ENCODE peak calls at places on chromosome 1, in eight cellular contexts. J is SK-N-SH, A is trophoblast cell, Z is OCI-LY7, C is breast epithelium, T is fibroblast of lung, G is neural progenitor cell, D is IMR-90. X is an unnamed sample. For H3K4me1, the result is how much of the 10 kb centered on the place peaks cover.

GRCh38 chr1:205604059-205604458 is 27.8 kb downstream of the ELK4 start:
- DNase-seq in A (no peak), Z (no peak), C (no peak), D (no peak), J (no peak), T (no peak), G (no peak), X (no peak)

GRCh38 chr1:153922076-153922837 is 515 bp downstream of the GATAD2B start:
- DNase-seq in D (no peak), G (peak), C (no peak), T (no peak), J (peak), A (peak), Z (peak), X (peak)

GRCh38 chr1:9014475-9015375 is 11.5 kb downstream of the SLC2A7 start:
- DNase-seq in Z (no peak), J (no peak), A (no peak), D (no peak), C (no peak), G (no peak), T (no peak), X (no peak)

GRCh38 chr1:193184776-193185175 is 1.6 kb downstream of the B3GALT2 start:
- DNase-seq in J (no peak), A (no peak), G (no peak), C (no peak), D (no peak), Z (no peak), T (no peak), X (no peak)

GRCh38 chr1:59767119-59767518 is 47.6 kb upstream of the HOOK1 start:
- DNase-seq in D (no peak), C (no peak), A (no peak), T (no peak), J (no peak), G (no peak), Z (no peak), X (no peak)

GRCh38 chr1:61606448-61607312 is 118.3 kb downstream of the TM2D1 start:
- DNase-seq in D (no peak), J (no peak), T (peak), A (no peak), G (no peak), Z (no peak), C (no peak), X (peak)

GRCh38 chr1:40774266-40774998 is 9.2 kb upstream of the KCNQ4 start:
- DNase-seq in D (peak), G (peak), C (peak), T (peak), Z (peak), J (peak), A (peak), X (peak)

GRCh38 chr1:20138961-20139550 is at the start of gene PLA2G2F:
- DNase-seq in Z (no peak), C (no peak), G (no peak), A (no peak), D (no peak), T (no peak), J (no peak), X (no peak)

GRCh38 chr1:45205910-45206721 is at the start of gene ZSWIM5:
- DNase-seq in J (peak), T (peak), D (peak), C (peak), G (peak), A (peak), Z (peak), X (peak)

GRCh38 chr1:233112184-233113008 is 162.0 kb downstream of the NTPCR start:
- DNase-seq in Z (no peak), J (no peak), G (no peak), C (no peak), D (peak), T (no peak), A (no peak), X (no peak)

GRCh38 chr1:19776933-19777332 is 22.8 kb downstream of the TMCO4 start:
- DNase-seq in C (no peak), G (no peak), A (no peak), J (no peak), T (no peak), D (no peak), Z (no peak), X (no peak)

GRCh38 chr1:108051625-108052382 is 86.8 kb upstream of the VAV3 start:
- DNase-seq in Z (no peak), D (no peak), J (no peak), T (no peak), G (peak), A (no peak), C (no peak), X (no peak)

GRCh38 chr1:29551123-29551522 is 314.8 kb downstream of the PTPRU start:
- DNase-seq in C (no peak), A (no peak), J (peak), D (no peak), G (no peak), Z (no peak), T (no peak), X (no peak)

GRCh38 chr1:6599141-6599975 is 3.3 kb downstream of the KLHL21 start:
- DNase-seq in G (no peak), T (peak), C (no peak), J (no peak), Z (peak), A (no peak), D (no peak), X (peak)

GRCh38 chr1:110060662-110061060 is 9.8 kb downstream of the ALX3 start:
- DNase-seq in T (no peak), Z (no peak), A (no peak), D (no peak), G (no peak), J (no peak), C (no peak), X (no peak)

GRCh38 chr1:78255378-78255777 is 209.6 kb downstream of the GIPC2 start:
- DNase-seq in D (peak), Z (no peak), G (no peak), T (no peak), C (no peak), A (no peak), J (no peak), X (no peak)

GRCh38 chr1:27388337-27389005 is 4.0 kb upstream of the GPR3 start:
- DNase-seq in J (peak), A (peak), Z (peak), T (no peak), D (no peak), C (peak), G (peak), X (no peak)

GRCh38 chr1:180952657-180953013 is 39.9 kb downstream of the KIAA1614 start:
- DNase-seq in Z (no peak), A (no peak), G (no peak), C (no peak), J (peak), D (no peak), T (no peak), X (no peak)

GRCh38 chr1:243440406-243440805 is 184.6 kb downstream of the SDCCAG8 start:
- DNase-seq in A (peak), J (no peak), Z (no peak), D (no peak), T (no peak), G (peak), C (no peak), X (no peak)

GRCh38 chr1:28134651-28135207 is 41.8 kb downstream of the PTAFR start:
- DNase-seq in Z (peak), J (no peak), C (no peak), G (no peak), D (no peak), A (no peak), T (no peak), X (no peak)

GRCh38 chr1:185733818-185734709 is at the start of gene HMCN1:
- DNase-seq in C (peak), A (peak), Z (no peak), J (peak), G (peak), T (peak), D (peak), X (peak)

GRCh38 chr1:63487336-63488065 is 35.5 kb downstream of the ITGB3BP start:
- DNase-seq in T (peak), J (no peak), G (no peak), A (no peak), Z (no peak), D (peak), C (no peak), X (no peak)

GRCh38 chr1:204821924-204822323 is 48.7 kb upstream of the NFASC start:
- DNase-seq in Z (no peak), T (no peak), A (no peak), C (no peak), J (no peak), G (no peak), D (no peak), X (no peak)

GRCh38 chr1:201731142-201731541 is 97.8 kb upstream of the IPO9 start:
- DNase-seq in G (no peak), T (no peak), C (no peak), D (no peak), A (no peak), J (no peak), Z (no peak), X (no peak)

GRCh38 chr1:66333463-66334232 is 200.3 kb upstream of the SGIP1 start:
- DNase-seq in T (no peak), D (no peak), G (no peak), J (no peak), Z (peak), C (no peak), A (no peak), X (peak)

GRCh38 chr1:66331641-66332523 is 202.1 kb upstream of the SGIP1 start:
- DNase-seq in T (peak), Z (peak), C (no peak), J (peak), G (peak), A (peak), D (peak), X (peak)

GRCh38 chr1:66334311-66334710 is 199.6 kb upstream of the SGIP1 start:
- DNase-seq in G (peak), J (no peak), Z (no peak), C (no peak), A (no peak), D (no peak), T (no peak), X (no peak)

GRCh38 chr1:66330711-66331110 is 203.2 kb upstream of the SGIP1 start:
- DNase-seq in G (no peak), A (no peak), C (no peak), T (peak), J (no peak), Z (peak), D (peak), X (no peak)

DNA sequence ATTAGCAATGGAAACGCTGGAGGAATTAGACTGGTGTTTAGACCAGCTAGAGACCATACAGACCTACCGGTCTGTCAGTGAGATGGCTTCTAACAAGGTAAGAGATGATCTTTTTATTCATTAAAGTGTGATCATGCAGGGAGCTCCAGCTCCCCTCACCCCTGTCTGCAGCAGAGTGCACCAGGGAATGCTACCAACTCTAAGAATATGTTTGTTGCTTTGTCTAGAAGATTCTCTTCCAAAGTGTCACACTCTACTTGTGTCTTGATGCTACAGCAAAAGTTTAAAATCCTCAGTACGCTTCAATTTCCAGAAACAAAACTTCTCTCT is 201.5 kb upstream of the SGIP1 start:
- DNase-seq in Z (no peak), A (no peak), J (no peak), T (no peak), D (no peak), G (no peak), C (no peak), X (no peak)
- H3K4me1 ChIP-seq in Z (half or more), A (under half), J (under half), T (under half), D (under half), G (under half), C (under half), X (under half)

GRCh38 chr1:179881642-179882252 is 338 bp upstream of the TOR1AIP1 start:
- DNase-seq in J (peak), D (peak), T (peak), G (no peak), A (peak), Z (no peak), C (peak), X (peak)
- H3K4me1 ChIP-seq in J (under half), D (under half), T (under half), G (under half), A (under half), Z (under half), C (under half), X (under half)

GRCh38 chr1:54575161-54575560 is 27.1 kb downstream of the ACOT11 start:
- DNase-seq in G (no peak), Z (no peak), D (no peak), C (no peak), T (no peak), A (no peak), J (no peak), X (no peak)
- H3K4me1 ChIP-seq in G (under half), Z (under half), D (under half), C (under half), T (under half), A (under half), J (under half), X (under half)

GRCh38 chr1:33436557-33437296 is 5.8 kb upstream of the PHC2 start:
- DNase-seq in T (no peak), C (no peak), A (no peak), G (no peak), Z (no peak), J (peak), D (peak), X (no peak)
- H3K4me1 ChIP-seq in T (under half), C (under half), A (under half), G (under half), Z (under half), J (under half), D (under half), X (under half)

DNA sequence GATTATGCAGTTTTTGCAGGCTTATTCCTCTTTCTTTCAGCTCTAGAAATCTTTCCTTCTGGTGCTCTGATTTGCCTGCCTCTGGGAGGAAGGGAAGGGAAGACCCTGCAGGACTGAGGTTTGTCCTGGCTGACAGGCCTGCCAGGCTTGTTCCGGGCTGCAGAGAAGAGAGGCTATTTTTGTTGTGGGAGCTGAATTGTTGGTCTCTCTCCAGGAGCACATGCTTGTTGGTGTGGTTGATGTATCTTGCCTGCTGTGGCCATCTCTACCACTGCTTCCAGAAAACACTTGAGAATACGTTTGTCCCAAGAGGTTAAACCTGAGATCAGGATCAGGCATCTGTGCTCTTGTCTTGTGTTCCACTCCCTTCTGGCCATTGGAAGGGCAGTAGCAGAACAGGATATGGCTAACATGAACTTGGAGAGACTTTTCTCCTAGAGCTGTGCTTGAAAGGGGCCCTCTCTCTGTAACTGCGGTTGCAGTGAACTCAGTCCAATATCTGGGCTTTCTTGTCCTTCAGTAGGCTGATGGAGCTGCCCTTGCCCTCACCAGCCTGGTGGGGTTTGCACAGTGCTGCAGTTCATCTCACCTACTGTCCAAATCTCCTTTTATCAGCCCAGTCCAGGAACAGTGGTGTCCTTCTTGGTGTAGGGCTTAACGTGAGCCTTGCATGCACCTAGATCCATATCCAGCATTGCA is 21.5 kb upstream of the SLC25A34 start:
- DNase-seq in J (no peak), D (peak), C (no peak), Z (no peak), T (peak), A (no peak), G (no peak), X (no peak)
- H3K4me1 ChIP-seq in J (under half), D (under half), C (under half), Z (under half), T (under half), A (under half), G (under half), X (under half)

DNA sequence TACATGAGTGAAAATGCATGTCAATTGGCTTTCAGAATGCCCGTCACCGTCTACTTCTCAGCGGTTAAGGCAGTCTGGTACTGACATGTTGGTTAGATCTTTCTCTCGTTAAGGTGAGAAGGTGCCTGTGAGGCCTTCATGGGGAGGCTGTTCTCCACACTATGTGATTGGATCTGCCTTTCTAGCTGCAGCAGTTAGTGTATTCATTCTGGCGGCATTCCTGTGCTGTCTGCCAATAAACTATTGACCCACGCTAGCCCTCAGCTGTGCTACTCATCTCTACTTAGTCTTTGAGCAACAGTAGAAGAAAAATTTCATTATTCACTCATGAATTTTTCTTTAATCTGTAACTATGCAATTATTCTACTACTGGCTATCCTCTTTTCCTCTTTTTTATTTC is 32.0 kb downstream of the CCSAP start:
- DNase-seq in D (peak), J (no peak), Z (no peak), A (no peak), C (no peak), T (peak), G (no peak), X (no peak)
- H3K4me1 ChIP-seq in D (under half), J (under half), Z (under half), A (under half), C (under half), T (under half), G (under half), X (under half)